ENCODE peak calls at places on chromosomes 4 and X, in nine cellular contexts. X, U, O, W, P, V, K, F and D are unnamed samples.

GRCh38 chr4:21888195-21888976 is 60.2 kb downstream of the KCNIP4 start:
- DNase-seq in O (no peak), V (no peak), X (no peak), F (no peak), U (no peak), P (no peak), W (no peak), K (no peak), D (no peak)

GRCh38 chr4:55609393-55609821 is 17.4 kb upstream of the PDCL2 start:
- DNase-seq in F (no peak), U (no peak), W (no peak), X (no peak), V (no peak), P (no peak), K (no peak), O (peak; percentile 2), D (no peak)

GRCh38 chr4:16176621-16177020 is 49.6 kb downstream of the TAPT1 start:
- DNase-seq in O (no peak), X (no peak), F (no peak), P (no peak), K (no peak), W (no peak), U (no peak), V (no peak), D (no peak)

GRCh38 chr4:41957634-41958033 is 22.4 kb downstream of the TMEM33 start:
- DNase-seq in U (no peak), O (peak; percentile 55), K (peak; percentile 51), W (no peak), P (no peak), V (no peak), X (no peak), F (no peak), D (peak; percentile 10)

GRCh38 chr4:19947349-19947748 is 304.4 kb upstream of the SLIT2 start:
- DNase-seq in O (no peak), V (no peak), P (no peak), X (no peak), K (no peak), W (no peak), U (no peak), F (no peak), D (no peak)

GRCh38 chr4:42654606-42655005 is 2.3 kb downstream of the ATP8A1 start:
- DNase-seq in U (no peak), K (peak; percentile 3), W (no peak), P (peak; percentile 35), V (no peak), F (no peak), O (peak; percentile 59), X (no peak), D (no peak)

GRCh38 chr4:71872767-71873422 is 89.0 kb upstream of the GC start:
- DNase-seq in V (no peak), X (no peak), O (no peak), P (no peak), K (no peak), W (no peak), U (no peak), F (no peak), D (no peak)

GRCh38 chr4:129064717-129065116 is 28.6 kb downstream of the SCLT1 start:
- DNase-seq in F (no peak), P (no peak), U (no peak), K (no peak), W (no peak), O (no peak), V (no peak), X (no peak), D (no peak)

GRCh38 chr4:174215936-174216699 is 67.3 kb downstream of the FBXO8 start:
- DNase-seq in V (no peak), X (no peak), K (no peak), P (no peak), O (no peak), W (no peak), U (no peak), F (no peak), D (no peak)

GRCh38 chr4:125520258-125520990 is 205.7 kb downstream of the FAT4 start:
- DNase-seq in K (no peak), F (no peak), V (peak; percentile 57), X (no peak), P (no peak), W (no peak), O (no peak), U (no peak), D (no peak)

GRCh38 chr4:111678466-111678865 is 466.8 kb upstream of the FAM241A start:
- DNase-seq in V (peak; percentile 99), P (no peak), U (no peak), O (no peak), F (no peak), X (no peak), W (no peak), K (no peak), D (no peak)

GRCh38 chr4:26713563-26714145 is 129.8 kb downstream of the TBC1D19 start:
- DNase-seq in K (no peak), O (no peak), V (no peak), W (no peak), U (no peak), P (no peak), X (no peak), F (no peak), D (no peak)

GRCh38 chr4:4461850-4462249 is 74.9 kb downstream of the NSG1 start:
- DNase-seq in F (no peak), P (no peak), W (peak; percentile 19), X (peak; percentile 17), O (no peak), U (no peak), V (no peak), K (peak; percentile 29), D (no peak)

GRCh38 chr4:77742054-77742453 is 77.1 kb downstream of the CNOT6L start:
- DNase-seq in U (no peak), P (no peak), V (no peak), K (no peak), F (no peak), W (no peak), O (no peak), X (no peak), D (no peak)

GRCh38 chrX:135391734-135392133 is 30.0 kb upstream of the SMIM10L2A start:
- DNase-seq in X (no peak), O (no peak), W (no peak), P (no peak), U (no peak), V (no peak), K (no peak), F (no peak), D (no peak)

GRCh38 chr4:113434247-113434587 is 327.3 kb downstream of the CAMK2D start:
- DNase-seq in F (no peak), U (no peak), X (no peak), W (no peak), K (no peak), P (no peak), V (no peak), O (no peak), D (no peak)

GRCh38 chr4:73731968-73732610 is 8.3 kb upstream of the CXCL8 start:
- DNase-seq in P (no peak), V (no peak), F (no peak), U (no peak), X (no peak), O (no peak), K (no peak), W (no peak), D (peak; percentile 97)

GRCh38 chrX:72576161-72576896 is 3.7 kb upstream of the HDAC8 start:
- DNase-seq in V (no peak), K (no peak), O (no peak), P (no peak), W (no peak), F (no peak), X (no peak), U (no peak), D (peak; percentile 14)

GRCh38 chrX:46777971-46778810 is 19.3 kb upstream of the SLC9A7 start:
- DNase-seq in U (no peak), K (no peak), X (no peak), F (no peak), W (no peak), V (no peak), O (peak; percentile 18), P (no peak), D (no peak)

GRCh38 chrX:10124506-10125247 is 32.1 kb upstream of the CLCN4 start:
- DNase-seq in K (no peak), X (no peak), U (no peak), F (no peak), V (no peak), O (no peak), P (no peak), W (no peak), D (no peak)